ENCODE peak calls at places on chromosomes 11 and 22, in seven cellular contexts. M is pancreas, G is sigmoid colon, L is mammary epithelial cell, H is vagina, C is MM.1S, N is kidney. E is an unnamed sample.

GRCh38 chr22:39714321-39714720 is 143.8 kb downstream of the CACNA1I start:
- DNase-seq in M (no peak), G (no peak), L (no peak), H (no peak), C (no peak), N (peak; percentile 37), E (no peak)

GRCh38 chr11:103940542-103940941 is 95.9 kb upstream of the DDI1 start:
- DNase-seq in M (no peak), G (no peak), L (peak; percentile 58), H (no peak), C (no peak), N (no peak), E (no peak)

GRCh38 chr11:123174196-123175183 is 20.6 kb downstream of the CLMP start:
- DNase-seq in M (peak; percentile 17), G (peak; percentile 93), L (peak; percentile 77), H (peak; percentile 97), C (no peak), N (peak; percentile 74), E (peak; percentile 39)

GRCh38 chr11:117226388-117227385 is 5.2 kb downstream of the PCSK7 start:
- DNase-seq in M (peak; percentile 64), G (peak; percentile 81), L (peak; percentile 58), H (no peak), C (peak; percentile 74), N (peak; percentile 71), E (peak; percentile 53)

GRCh38 chr11:64852804-64853520 is 8.5 kb upstream of the CDC42BPG start:
- DNase-seq in M (no peak), G (no peak), L (no peak), H (no peak), C (no peak), N (peak; percentile 66), E (no peak)

GRCh38 chr11:59802639-59803176 is 7.9 kb downstream of the MRPL16 start:
- DNase-seq in M (peak; percentile 48), G (no peak), L (peak; percentile 44), H (no peak), C (peak; percentile 65), N (no peak), E (no peak)

GRCh38 chr11:126007263-126007662 is 55.4 kb downstream of the CDON start:
- DNase-seq in M (no peak), G (no peak), L (peak; percentile 55), H (no peak), C (no peak), N (no peak), E (no peak)

GRCh38 chr11:65958774-65959420 is 2.6 kb upstream of the SART1 start:
- DNase-seq in M (no peak), G (no peak), L (no peak), H (no peak), C (no peak), N (no peak), E (no peak)

GRCh38 chr11:57345555-57346151 is 7.5 kb downstream of the P2RX3 start:
- DNase-seq in M (peak; percentile 84), G (peak; percentile 80), L (peak; percentile 60), H (no peak), C (peak; percentile 66), N (no peak), E (peak; percentile 85)

GRCh38 chr22:30868663-30869385 is 99.8 kb downstream of the MORC2 start:
- DNase-seq in M (no peak), G (peak; percentile 25), L (no peak), H (no peak), C (no peak), N (peak; percentile 58), E (no peak)

GRCh38 chr11:67352546-67353316 is 615 bp downstream of the POLD4 start:
- DNase-seq in M (no peak), G (peak; percentile 77), L (no peak), H (no peak), C (peak; percentile 81), N (peak; percentile 90), E (peak; percentile 59)

GRCh38 chr22:43850529-43850928 is 11.8 kb downstream of the SULT4A1 start:
- DNase-seq in M (no peak), G (peak; percentile 36), L (no peak), H (no peak), C (no peak), N (peak; percentile 45), E (peak; percentile 3)

GRCh38 chr11:73185680-73186293 is 32.3 kb upstream of the P2RY2 start:
- DNase-seq in M (no peak), G (peak; percentile 49), L (peak; percentile 96), H (no peak), C (no peak), N (peak; percentile 79), E (peak; percentile 23)

GRCh38 chr11:59012942-59013256 is 73.2 kb upstream of the GLYATL1B start:
- DNase-seq in M (peak; percentile 41), G (no peak), L (no peak), H (no peak), C (no peak), N (no peak), E (peak; percentile 73)

GRCh38 chr22:39308614-39309363 is 10.6 kb downstream of the RPL3 start:
- DNase-seq in M (peak; percentile 40), G (peak; percentile 89), L (peak; percentile 89), H (no peak), C (no peak), N (no peak), E (peak; percentile 59)

GRCh38 chr11:67178421-67178820 is 59.4 kb downstream of the KDM2A start:
- DNase-seq in M (no peak), G (no peak), L (no peak), H (no peak), C (no peak), N (no peak), E (no peak)

GRCh38 chr11:5046754-5047330 is 516 bp downstream of the OR52J3 start:
- DNase-seq in M (no peak), G (no peak), L (no peak), H (no peak), C (no peak), N (no peak), E (no peak)

GRCh38 chr11:65767406-65767805 is 13.4 kb downstream of the AP5B1 start:
- DNase-seq in M (no peak), G (no peak), L (no peak), H (no peak), C (no peak), N (no peak), E (no peak)

GRCh38 chr22:38355275-38355674 is 38.0 kb upstream of the CSNK1E start:
- DNase-seq in M (no peak), G (peak; percentile 32), L (no peak), H (no peak), C (no peak), N (peak; percentile 62), E (peak; percentile 21)

GRCh38 chr22:38291201-38291777 is 18.5 kb upstream of the TMEM184B start:
- DNase-seq in M (no peak), G (no peak), L (no peak), H (no peak), C (no peak), N (no peak), E (no peak)

GRCh38 chr11:133808393-133809140 is 36.7 kb downstream of the SPATA19 start:
- DNase-seq in M (no peak), G (no peak), L (no peak), H (peak; percentile 49), C (no peak), N (no peak), E (no peak)
- TF ChIP-seq CTCF in M (no peak), G (no peak), L (no peak), H (no peak), C (no peak), N (no peak), E (no peak)

GRCh38 chr11:84922212-84922805 is 704.8 kb downstream of the DLG2 start:
- DNase-seq in M (no peak), G (no peak), L (no peak), H (no peak), C (no peak), N (no peak), E (no peak)

GRCh38 chr11:84923489-84923888 is 703.7 kb downstream of the DLG2 start:
- DNase-seq in M (no peak), G (no peak), L (no peak), H (no peak), C (no peak), N (no peak), E (no peak)

GRCh38 chr11:84924290-84924689 is 702.9 kb downstream of the DLG2 start:
- DNase-seq in M (no peak), G (no peak), L (no peak), H (no peak), C (no peak), N (no peak), E (no peak)

DNA sequence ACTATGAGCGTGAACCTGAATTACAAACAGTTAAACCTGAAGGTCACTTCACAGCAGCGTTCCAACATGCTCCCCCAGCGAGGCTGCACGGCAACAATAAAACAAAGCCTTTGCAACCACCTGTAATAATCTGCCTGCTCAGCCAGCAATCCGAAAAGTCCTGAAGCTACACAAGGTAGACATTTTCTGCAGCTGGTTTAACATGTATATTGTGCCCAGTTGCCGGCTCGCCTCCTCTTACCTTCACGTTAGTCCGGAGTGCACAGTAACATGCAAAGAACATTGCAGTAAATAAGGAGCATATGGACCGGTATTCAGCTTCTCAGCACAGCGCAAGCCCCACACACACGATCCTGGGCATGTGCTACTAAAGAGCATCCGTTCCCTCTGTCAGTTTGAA is 704.3 kb downstream of the DLG2 start:
- DNase-seq in M (no peak), G (no peak), L (no peak), H (no peak), C (no peak), N (no peak), E (no peak)
- H3K27ac ChIP-seq in M (no peak overlapping the region), G (no peak overlapping the region), L (no peak overlapping the region), H (no peak overlapping the region), C (no peak overlapping the region), N (no peak overlapping the region), E (no peak overlapping the region)

GRCh38 chr11:42410251-42410956 is 901.4 kb upstream of the API5 start:
- DNase-seq in M (no peak), G (no peak), L (peak; percentile 59), H (no peak), C (no peak), N (no peak), E (no peak)

DNA sequence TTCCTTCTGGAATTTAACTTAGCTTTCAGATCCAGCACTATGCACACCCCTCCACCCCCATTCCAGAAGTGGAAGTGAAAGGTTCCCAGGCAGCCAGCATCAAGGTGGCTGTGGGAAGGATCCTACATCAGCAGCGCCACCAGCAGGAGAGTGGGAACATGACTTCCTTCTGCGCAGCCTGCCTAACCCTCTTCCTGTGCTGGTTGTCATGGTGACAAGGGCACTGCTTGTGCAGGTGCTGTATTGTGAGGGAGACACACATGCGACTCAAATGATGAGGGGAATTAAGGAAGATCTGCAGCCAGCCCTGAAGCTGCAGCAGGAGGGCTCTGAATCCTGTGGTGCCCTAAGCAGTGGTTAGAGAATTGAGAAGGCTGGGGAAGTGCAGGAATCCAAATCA is 904.4 kb upstream of the API5 start:
- DNase-seq in M (no peak), G (no peak), L (peak; percentile 1), H (no peak), C (peak; percentile 29), N (no peak), E (peak; percentile 28)
- TF ChIP-seq CTCF in M (no peak), G (no peak), L (no peak), H (no peak), C (no peak), N (no peak), E (no peak)

DNA sequence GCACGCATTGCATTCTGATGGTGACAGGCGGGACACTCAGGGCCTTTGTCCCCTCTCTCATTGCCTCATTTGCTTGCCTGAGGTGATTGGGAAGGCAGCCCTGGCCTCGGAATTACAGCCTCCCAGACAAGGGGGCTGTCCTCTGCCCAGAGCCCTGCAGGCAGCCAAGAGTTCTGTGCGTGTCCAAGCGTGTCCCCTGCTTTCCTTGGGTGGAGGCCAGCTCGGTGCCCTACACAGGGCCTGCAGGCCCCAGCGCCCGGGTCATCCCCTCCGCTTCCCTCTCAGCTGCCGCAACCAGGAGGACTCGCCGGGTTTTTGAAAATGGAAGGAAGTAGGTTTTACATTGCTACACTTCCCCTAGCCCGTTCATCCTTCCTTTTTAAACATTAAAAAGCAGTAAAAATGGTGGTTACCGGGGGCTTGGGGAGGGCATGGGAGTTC is 1.9 kb downstream of the GRAMD4 start:
- DNase-seq in M (no peak), G (peak; percentile 81), L (no peak), H (no peak), C (no peak), N (peak; percentile 90), E (no peak)
- H3K27ac ChIP-seq in M (no peak overlapping the region), G (peak overlapping the region; percentile 19), L (no peak overlapping the region), H (no peak overlapping the region), C (no peak overlapping the region), N (no peak overlapping the region), E (no peak overlapping the region)

E was measured in stomach.